ENCODE peak calls at places on chromosomes 3 and 15, in eight cellular contexts. J is foreskin fibroblast, G is globus pallidus, N is adipocyte, C is NCI-H2081, D is T-helper 1 cell, O is naive B cell, X is left cardiac atrium. W is an unnamed sample.

GRCh38 chr3:14376348-14377043 is 25.9 kb upstream of the SLC6A6 start:
- DNase-seq in J (no peak), G (no peak), N (no peak), C (no peak), D (no peak), O (no peak), X (no peak), W (no peak)

GRCh38 chr3:54168451-54168850 is 46.1 kb downstream of the CACNA2D3 start:
- DNase-seq in J (no peak), G (no peak), N (no peak), C (no peak), D (no peak), O (no peak), X (no peak), W (no peak)

GRCh38 chr15:90871716-90872480 is 3.5 kb downstream of the FURIN start:
- DNase-seq in J (peak; percentile 37), G (no peak), N (peak; percentile 64), C (no peak), D (peak; percentile 25), O (no peak), X (no peak), W (no peak)

GRCh38 chr15:101266034-101266433 is 11.3 kb downstream of the SELENOS start:
- DNase-seq in J (peak; percentile 78), G (no peak), N (no peak), C (no peak), D (no peak), O (no peak), X (peak; percentile 51), W (no peak)

GRCh38 chr3:182970811-182971418 is 9.4 kb downstream of the DCUN1D1 start:
- DNase-seq in J (no peak), G (no peak), N (no peak), C (no peak), D (no peak), O (no peak), X (no peak), W (no peak)

GRCh38 chr3:125382323-125382722 is 7.2 kb upstream of the ZNF148 start:
- DNase-seq in J (peak; percentile 34), G (no peak), N (peak; percentile 15), C (no peak), D (no peak), O (no peak), X (no peak), W (no peak)

GRCh38 chr3:158842946-158843345 is 41.1 kb downstream of the MFSD1 start:
- DNase-seq in J (peak; percentile 59), G (no peak), N (no peak), C (no peak), D (no peak), O (no peak), X (no peak), W (no peak)

GRCh38 chr3:9944271-9944670 is 7.9 kb downstream of the PRRT3 start:
- DNase-seq in J (no peak), G (no peak), N (no peak), C (no peak), D (no peak), O (no peak), X (no peak), W (no peak)

GRCh38 chr3:126977821-126978220 is 5.1 kb upstream of the PLXNA1 start:
- DNase-seq in J (no peak), G (no peak), N (no peak), C (no peak), D (no peak), O (no peak), X (no peak), W (no peak)

GRCh38 chr3:38121832-38122461 is 15.0 kb downstream of the ACAA1 start:
- DNase-seq in J (no peak), G (no peak), N (no peak), C (no peak), D (no peak), O (no peak), X (no peak), W (no peak)

GRCh38 chr3:190073264-190073663 is 47.4 kb downstream of the P3H2 start:
- DNase-seq in J (peak; percentile 29), G (no peak), N (peak; percentile 26), C (no peak), D (no peak), O (no peak), X (no peak), W (no peak)

GRCh38 chr3:126826693-126827092 is 122.7 kb downstream of the CHCHD6 start:
- DNase-seq in J (no peak), G (no peak), N (no peak), C (no peak), D (no peak), O (no peak), X (peak; percentile 32), W (no peak)

GRCh38 chr3:188689101-188689574 is 482.6 kb upstream of the TPRG1 start:
- DNase-seq in J (peak; percentile 74), G (no peak), N (peak; percentile 96), C (no peak), D (no peak), O (no peak), X (no peak), W (no peak)

GRCh38 chr15:44193651-44194396 is 1.2 kb downstream of the FRMD5 start:
- DNase-seq in J (peak; percentile 55), G (peak; percentile 78), N (peak; percentile 54), C (peak; percentile 27), D (no peak), O (no peak), X (no peak), W (no peak)

GRCh38 chr3:164004205-164004604 is 1074.1 kb downstream of the SI start:
- DNase-seq in J (no peak), G (no peak), N (no peak), C (no peak), D (no peak), O (no peak), X (no peak), W (no peak)

GRCh38 chr15:73716417-73716816 is 32.2 kb downstream of the CD276 start:
- DNase-seq in J (no peak), G (no peak), N (no peak), C (peak; percentile 65), D (no peak), O (no peak), X (peak; percentile 83), W (no peak)

GRCh38 chr3:134373942-134374790 is at the start of gene AMOTL2:
- DNase-seq in J (peak; percentile 99), G (peak; percentile 87), N (peak; percentile 97), C (peak; percentile 43), D (no peak), O (no peak), X (peak; percentile 89), W (no peak)

GRCh38 chr3:100226712-100227429 is 33.9 kb upstream of the TBC1D23 start:
- DNase-seq in J (peak; percentile 62), G (no peak), N (peak; percentile 19), C (no peak), D (no peak), O (no peak), X (no peak), W (no peak)

GRCh38 chr3:39112113-39112512 is 4.6 kb downstream of the TTC21A start:
- DNase-seq in J (no peak), G (no peak), N (no peak), C (no peak), D (no peak), O (no peak), X (no peak), W (no peak)

GRCh38 chr15:77178421-77178820 is 107.5 kb upstream of the TSPAN3 start:
- DNase-seq in J (no peak), G (no peak), N (no peak), C (no peak), D (no peak), O (no peak), X (no peak), W (no peak)

GRCh38 chr3:192819001-192819569 is 91.7 kb upstream of the FGF12 start:
- DNase-seq in J (peak; percentile 78), G (no peak), N (peak; percentile 85), C (no peak), D (peak; percentile 14), O (no peak), X (peak; percentile 29), W (peak; percentile 9)

GRCh38 chr3:117063910-117064309 is 354.3 kb downstream of the TUSC7 start:
- DNase-seq in J (peak; percentile 61), G (no peak), N (peak; percentile 20), C (no peak), D (no peak), O (no peak), X (no peak), W (no peak)

GRCh38 chr3:157119369-157119951 is 40.5 kb downstream of the CCNL1 start:
- DNase-seq in J (no peak), G (no peak), N (no peak), C (no peak), D (no peak), O (no peak), X (no peak), W (peak; percentile 14)

GRCh38 chr3:49723301-49723630 is 485 bp downstream of the GMPPB start:
- DNase-seq in J (peak; percentile 55), G (no peak), N (peak; percentile 72), C (no peak), D (peak; percentile 61), O (peak; percentile 45), X (peak; percentile 72), W (peak; percentile 63)

GRCh38 chr3:170606675-170607074 is 20.8 kb upstream of the SLC7A14 start:
- DNase-seq in J (no peak), G (no peak), N (no peak), C (no peak), D (no peak), O (no peak), X (no peak), W (no peak)

W was measured in central memory CD4-positive, alpha-beta T cell.